ENCODE peak calls at places on chromosome 2, in seven cellular contexts. One of them, this sample, is unnamed.
A peak's percentile ranks its signal among the peaks of the same experiment; 100 is the strongest.

GRCh38 chr2:225170162-225170561 is 127.9 kb upstream of the DOCK10 start:
- DNase-seq in GM18507: no peak
- DNase-seq in left ventricle myocardium inferior: no peak
- DNase-seq in brain microvascular endothelial cell: no peak
- DNase-seq in stimulated activated naive B cell treated with anti-CD40 and anti-IgM and Interleukin-4, amounts not matched to agents 10 μg/mL and 1 μg/mL and 100 μg/mL, for 72 hours: no peak
- DNase-seq in astrocyte of the hippocampus: no peak
- DNase-seq in GM03348: no peak
- DNase-seq in this sample: no peak

GRCh38 chr2:231786177-231786916 is at the start of gene COPS7B:
- DNase-seq in GM18507: peak; percentile 75
- DNase-seq in left ventricle myocardium inferior: peak; percentile 77
- DNase-seq in brain microvascular endothelial cell: peak; percentile 60
- DNase-seq in stimulated activated naive B cell treated with anti-CD40 and anti-IgM and Interleukin-4, amounts not matched to agents 10 μg/mL and 1 μg/mL and 100 μg/mL, for 72 hours: peak; percentile 83
- DNase-seq in astrocyte of the hippocampus: peak; percentile 93
- DNase-seq in GM03348: peak; percentile 90
- DNase-seq in this sample: peak; percentile 93

GRCh38 chr2:21773168-21773567 is 649.4 kb downstream of the TDRD15 start:
- DNase-seq in GM18507: no peak
- DNase-seq in left ventricle myocardium inferior: no peak
- DNase-seq in brain microvascular endothelial cell: no peak
- DNase-seq in stimulated activated naive B cell treated with anti-CD40 and anti-IgM and Interleukin-4, amounts not matched to agents 10 μg/mL and 1 μg/mL and 100 μg/mL, for 72 hours: no peak
- DNase-seq in astrocyte of the hippocampus: no peak
- DNase-seq in GM03348: no peak
- DNase-seq in this sample: no peak

GRCh38 chr2:219079417-219079816 is 18.7 kb upstream of the IHH start:
- DNase-seq in GM18507: no peak
- DNase-seq in left ventricle myocardium inferior: no peak
- DNase-seq in brain microvascular endothelial cell: peak; percentile 42
- DNase-seq in stimulated activated naive B cell treated with anti-CD40 and anti-IgM and Interleukin-4, amounts not matched to agents 10 μg/mL and 1 μg/mL and 100 μg/mL, for 72 hours: no peak
- DNase-seq in astrocyte of the hippocampus: peak; percentile 79
- DNase-seq in GM03348: peak; percentile 38
- DNase-seq in this sample: no peak

GRCh38 chr2:85862426-85862825 is 26.4 kb downstream of the ST3GAL5 start:
- DNase-seq in GM18507: no peak
- DNase-seq in left ventricle myocardium inferior: no peak
- DNase-seq in brain microvascular endothelial cell: peak; percentile 49
- DNase-seq in stimulated activated naive B cell treated with anti-CD40 and anti-IgM and Interleukin-4, amounts not matched to agents 10 μg/mL and 1 μg/mL and 100 μg/mL, for 72 hours: no peak
- DNase-seq in astrocyte of the hippocampus: peak; percentile 54
- DNase-seq in GM03348: no peak
- DNase-seq in this sample: no peak

GRCh38 chr2:234724850-234725249 is 227.0 kb upstream of the SH3BP4 start:
- DNase-seq in GM18507: no peak
- DNase-seq in left ventricle myocardium inferior: no peak
- DNase-seq in brain microvascular endothelial cell: no peak
- DNase-seq in stimulated activated naive B cell treated with anti-CD40 and anti-IgM and Interleukin-4, amounts not matched to agents 10 μg/mL and 1 μg/mL and 100 μg/mL, for 72 hours: no peak
- DNase-seq in astrocyte of the hippocampus: no peak
- DNase-seq in GM03348: no peak
- DNase-seq in this sample: peak; percentile 80

GRCh38 chr2:88184762-88185161 is 14.6 kb downstream of the THNSL2 start:
- DNase-seq in GM18507: no peak
- DNase-seq in left ventricle myocardium inferior: no peak
- DNase-seq in brain microvascular endothelial cell: no peak
- DNase-seq in stimulated activated naive B cell treated with anti-CD40 and anti-IgM and Interleukin-4, amounts not matched to agents 10 μg/mL and 1 μg/mL and 100 μg/mL, for 72 hours: no peak
- DNase-seq in astrocyte of the hippocampus: no peak
- DNase-seq in GM03348: no peak
- DNase-seq in this sample: no peak

GRCh38 chr2:240992572-240993291 is 5.7 kb upstream of the SNED1 start:
- DNase-seq in GM18507: no peak
- DNase-seq in left ventricle myocardium inferior: no peak
- DNase-seq in brain microvascular endothelial cell: no peak
- DNase-seq in stimulated activated naive B cell treated with anti-CD40 and anti-IgM and Interleukin-4, amounts not matched to agents 10 μg/mL and 1 μg/mL and 100 μg/mL, for 72 hours: no peak
- DNase-seq in astrocyte of the hippocampus: no peak
- DNase-seq in GM03348: no peak
- DNase-seq in this sample: no peak

GRCh38 chr2:162161634-162162033 is 9.6 kb upstream of the GCG start:
- DNase-seq in GM18507: no peak
- DNase-seq in left ventricle myocardium inferior: no peak
- DNase-seq in brain microvascular endothelial cell: no peak
- DNase-seq in stimulated activated naive B cell treated with anti-CD40 and anti-IgM and Interleukin-4, amounts not matched to agents 10 μg/mL and 1 μg/mL and 100 μg/mL, for 72 hours: no peak
- DNase-seq in astrocyte of the hippocampus: no peak
- DNase-seq in GM03348: no peak
- DNase-seq in this sample: no peak

GRCh38 chr2:44668336-44668735 is 273.2 kb upstream of the SIX3 start:
- DNase-seq in GM18507: no peak
- DNase-seq in left ventricle myocardium inferior: no peak
- DNase-seq in brain microvascular endothelial cell: no peak
- DNase-seq in stimulated activated naive B cell treated with anti-CD40 and anti-IgM and Interleukin-4, amounts not matched to agents 10 μg/mL and 1 μg/mL and 100 μg/mL, for 72 hours: no peak
- DNase-seq in astrocyte of the hippocampus: no peak
- DNase-seq in GM03348: no peak
- DNase-seq in this sample: no peak

GRCh38 chr2:239779592-239779983 is 245.6 kb downstream of the NDUFA10 start:
- DNase-seq in GM18507: no peak
- DNase-seq in left ventricle myocardium inferior: no peak
- DNase-seq in brain microvascular endothelial cell: no peak
- DNase-seq in stimulated activated naive B cell treated with anti-CD40 and anti-IgM and Interleukin-4, amounts not matched to agents 10 μg/mL and 1 μg/mL and 100 μg/mL, for 72 hours: no peak
- DNase-seq in astrocyte of the hippocampus: no peak
- DNase-seq in GM03348: no peak
- DNase-seq in this sample: no peak

This sample was measured in esophagus muscularis mucosa.